ENCODE peak calls at places on chromosome 3, in four cellular contexts. C is adipocyte; P is neuronal stem cell; L is effector CD4-positive, alpha-beta T cell. K is an unnamed sample.

GRCh38 chr3:10508235-10508618 is 2.8 kb upstream of the ATP2B2 start:
- DNase-seq in L (no peak), C (no peak), P (no peak), K (no peak)

GRCh38 chr3:142633073-142633472 is 36.9 kb downstream of the PLS1 start:
- DNase-seq in L (no peak), C (no peak), P (no peak), K (no peak)

GRCh38 chr3:195714380-195715011 is 6.3 kb upstream of the MUC20 start:
- DNase-seq in L (no peak), P (no peak), C (no peak), K (no peak)

GRCh38 chr3:125322166-125322565 is 53.0 kb downstream of the ZNF148 start:
- DNase-seq in C (no peak), P (no peak), L (no peak), K (peak)

GRCh38 chr3:174488527-174488926 is 370.6 kb upstream of the NAALADL2 start:
- DNase-seq in L (no peak), P (no peak), C (peak), K (peak)

GRCh38 chr3:71838406-71838805 is 53.5 kb upstream of the PROK2 start:
- DNase-seq in C (no peak), P (no peak), L (no peak), K (no peak)

GRCh38 chr3:106025151-106025722 is 156.4 kb upstream of the CBLB start:
- DNase-seq in C (peak), P (no peak), L (no peak), K (peak)

GRCh38 chr3:155629006-155629405 is 115.9 kb downstream of the PLCH1 start:
- DNase-seq in P (no peak), L (no peak), C (peak), K (no peak)

GRCh38 chr3:135918600-135918999 is 46.9 kb upstream of the PPP2R3A start:
- DNase-seq in L (no peak), P (peak), C (peak), K (peak)

GRCh38 chr3:150293401-150294001 is 114.6 kb upstream of the TSC22D2 start:
- DNase-seq in P (no peak), L (no peak), C (peak), K (peak)

GRCh38 chr3:52204337-52205073 is 6.5 kb downstream of the ALAS1 start:
- DNase-seq in C (no peak), P (no peak), L (no peak), K (no peak)

GRCh38 chr3:172939651-172940293 is 189.2 kb downstream of the ECT2 start:
- DNase-seq in L (no peak), C (no peak), P (no peak), K (peak)

GRCh38 chr3:45182915-45183881 is 37.0 kb upstream of the CDCP1 start:
- DNase-seq in P (no peak), C (peak), L (no peak), K (peak)

GRCh38 chr3:69099576-69099975 is 14.8 kb downstream of the ARL6IP5 start:
- DNase-seq in L (no peak), P (no peak), C (no peak), K (no peak)

GRCh38 chr3:115042351-115042750 is 104.7 kb downstream of the ZBTB20 start:
- DNase-seq in P (no peak), C (peak), L (no peak), K (peak)

GRCh38 chr3:42662813-42663535 is 9.5 kb downstream of the ZBTB47 start:
- DNase-seq in C (no peak), P (no peak), L (no peak), K (no peak)

GRCh38 chr3:184674626-184675025 is 37.2 kb downstream of the MAGEF1 start:
- DNase-seq in P (no peak), C (no peak), L (no peak), K (no peak)

GRCh38 chr3:129234441-129234840 is 15.0 kb upstream of the COPG1 start:
- DNase-seq in P (no peak), C (no peak), L (no peak), K (no peak)

GRCh38 chr3:64203969-64204632 is 21.2 kb downstream of the PRICKLE2 start:
- DNase-seq in C (no peak), P (no peak), L (no peak), K (no peak)